ENCODE peak calls at places on chromosomes 6 and 20, in four cellular contexts. L is K562, Z is HCT116, N is HepG2. B is an unnamed sample.
A peak's percentile ranks its signal among the peaks of the same experiment; 100 is the strongest.

GRCh38 chr20:15578059-15578458 is 995.2 kb downstream of the KIF16B start:
- DNase-seq in L (no peak), Z (no peak), N (no peak), B (no peak)

GRCh38 chr6:75494290-75494689 is 690 bp upstream of the FILIP1 start:
- DNase-seq in L (no peak), Z (no peak), N (no peak), B (no peak)

GRCh38 chr6:6436946-6437345 is 116.5 kb upstream of the F13A1 start:
- DNase-seq in L (no peak), Z (no peak), N (no peak), B (no peak)

GRCh38 chr6:390914-391558 is 516 bp upstream of the IRF4 start:
- DNase-seq in L (no peak), Z (no peak), N (no peak), B (no peak)

GRCh38 chr6:130381459-130382380 is 15.9 kb downstream of the TMEM200A start:
- DNase-seq in L (no peak), Z (no peak), N (no peak), B (no peak)

GRCh38 chr6:1792989-1793388 is 183.3 kb downstream of the FOXC1 start:
- DNase-seq in L (peak; percentile 61), Z (peak; percentile 26), N (peak; percentile 53), B (no peak)

GRCh38 chr6:132190815-132191175 is 210.5 kb downstream of the MOXD1 start:
- DNase-seq in L (no peak), Z (no peak), N (no peak), B (no peak)

GRCh38 chr20:57006411-57007170 is 259.9 kb downstream of the BMP7 start:
- DNase-seq in L (no peak), Z (no peak), N (no peak), B (no peak)

GRCh38 chr6:165983112-165984072 is 184.3 kb downstream of the TBXT start:
- DNase-seq in L (no peak), Z (no peak), N (no peak), B (no peak)

GRCh38 chr6:137661601-137662000 is 167.4 kb upstream of the OLIG3 start:
- DNase-seq in L (peak; percentile 35), Z (no peak), N (peak; percentile 48), B (no peak)

GRCh38 chr6:84764332-84765049 is at the start of gene TBX18:
- DNase-seq in L (peak; percentile 95), Z (peak; percentile 85), N (peak; percentile 35), B (peak; percentile 27)

GRCh38 chr6:144265390-144265789 is 19.7 kb upstream of the UTRN start:
- DNase-seq in L (no peak), Z (no peak), N (peak; percentile 67), B (peak; percentile 70)

GRCh38 chr6:160882741-160883340 is 108.7 kb upstream of the MAP3K4 start:
- DNase-seq in L (no peak), Z (no peak), N (no peak), B (no peak)

GRCh38 chr20:59014680-59015389 is 4.4 kb upstream of the TUBB1 start:
- DNase-seq in L (no peak), Z (no peak), N (no peak), B (no peak)

GRCh38 chr6:45479834-45480696 is 102.3 kb upstream of the SUPT3H start:
- DNase-seq in L (no peak), Z (no peak), N (no peak), B (no peak)

GRCh38 chr6:31125586-31126363 is 5.5 kb upstream of the CDSN start:
- DNase-seq in L (no peak), Z (no peak), N (no peak), B (no peak)

GRCh38 chr6:45728674-45729073 is 287.0 kb downstream of the CLIC5 start:
- DNase-seq in L (no peak), Z (no peak), N (no peak), B (no peak)

GRCh38 chr20:41138527-41139226 is 1.3 kb downstream of the PLCG1 start:
- DNase-seq in L (no peak), Z (no peak), N (peak; percentile 40), B (no peak)

GRCh38 chr6:44234101-44235090 is 11.0 kb downstream of the SLC29A1 start:
- DNase-seq in L (peak; percentile 85), Z (no peak), N (peak; percentile 78), B (no peak)

GRCh38 chr6:52576392-52577021 is 353 bp downstream of the TRAM2 start:
- DNase-seq in L (peak; percentile 80), Z (peak; percentile 65), N (peak; percentile 84), B (no peak)

GRCh38 chr6:35737413-35738211 is 780 bp downstream of the ARMC12 start:
- DNase-seq in L (peak; percentile 83), Z (peak; percentile 65), N (peak; percentile 87), B (no peak)

GRCh38 chr6:142236686-142237085 is 65.1 kb upstream of the ADGRG6 start:
- DNase-seq in L (no peak), Z (no peak), N (no peak), B (no peak)
- TF ChIP-seq TCF7L2 in L (no peak), Z (no peak), N (no peak), B (no peak)

DNA sequence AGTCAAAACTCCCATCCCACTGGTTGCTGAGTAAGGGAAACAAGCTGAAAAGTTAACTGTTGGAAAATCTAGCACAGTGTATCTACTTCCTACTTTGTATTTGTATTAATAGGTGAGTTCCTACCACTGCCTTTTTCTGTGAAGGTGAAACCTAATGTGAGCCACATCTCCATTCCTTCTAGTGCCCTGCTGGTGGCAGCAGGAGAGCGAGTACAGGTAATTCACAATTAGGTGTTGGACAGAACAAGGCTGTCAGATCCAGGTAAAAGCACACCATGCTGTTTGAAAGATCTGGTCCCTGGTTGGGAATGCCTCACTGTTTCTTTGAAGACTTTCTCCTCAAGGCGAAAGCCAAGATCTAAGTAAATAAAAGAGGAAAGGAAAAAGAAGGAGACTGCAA is 528.4 kb downstream of the PKHD1 start:
- DNase-seq in L (no peak), Z (no peak), N (peak; percentile 18), B (no peak)
- TF ChIP-seq CTCF in L (no peak), Z (no peak), N (peak; percentile 71), B (peak; percentile 36)

GRCh38 chr20:63750807-63751470 is 11.4 kb downstream of the SLC2A4RG start:
- DNase-seq in L (peak; percentile 55), Z (no peak), N (no peak), B (no peak)

GRCh38 chr20:63749597-63750508 is 10.3 kb downstream of the SLC2A4RG start:
- DNase-seq in L (no peak), Z (no peak), N (no peak), B (no peak)

GRCh38 chr20:63746766-63747315 is 7.3 kb downstream of the SLC2A4RG start:
- DNase-seq in L (no peak), Z (no peak), N (no peak), B (no peak)

GRCh38 chr20:63747622-63748355 is 8.2 kb downstream of the SLC2A4RG start:
- DNase-seq in L (no peak), Z (no peak), N (no peak), B (no peak)

GRCh38 chr20:63748356-63749270 is 9.0 kb downstream of the SLC2A4RG start:
- DNase-seq in L (no peak), Z (no peak), N (no peak), B (no peak)
- H3K27ac ChIP-seq in L (no peak overlapping the region), Z (no peak overlapping the region), N (no peak overlapping the region), B (no peak overlapping the region)

DNA sequence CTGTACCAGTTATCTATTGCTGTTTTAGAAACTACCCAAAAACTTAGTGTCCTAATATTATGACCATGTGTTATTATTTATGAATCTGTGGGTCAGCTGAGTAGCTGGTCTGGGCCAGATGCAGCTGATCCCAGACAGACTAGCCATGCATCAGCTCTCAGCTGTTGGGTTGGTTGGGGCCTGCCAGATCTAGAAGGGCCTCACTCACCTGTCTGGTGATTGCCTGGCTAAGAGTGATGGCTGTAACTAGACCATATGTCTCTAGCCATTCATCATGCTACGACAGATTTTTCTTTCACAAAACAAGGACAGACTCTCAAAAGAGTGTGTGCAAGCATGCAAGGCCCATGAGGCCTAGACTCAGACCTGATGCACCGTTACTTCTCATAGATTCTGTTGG is 403.2 kb downstream of the SAMD5 start:
- DNase-seq in L (no peak), Z (no peak), N (no peak), B (no peak)
- TF ChIP-seq TCF7L2 in L (no peak), Z (no peak), N (no peak), B (no peak)